ENCODE peak calls at places on chromosomes 7 and 10, in four cellular contexts. K is IMR-90, L is A549, C is HepG2. M is an unnamed sample.

GRCh38 chr7:27774717-27775328 is 34.9 kb downstream of the TAX1BP1 start:
- DNase-seq in L (peak; percentile 55), C (peak; percentile 39), K (peak; percentile 58), M (no peak)

GRCh38 chr10:1240341-1240775 is 184.2 kb downstream of the WDR37 start:
- DNase-seq in C (no peak), L (no peak), K (no peak), M (peak; percentile 70)

GRCh38 chr7:100598425-100598824 is 3.7 kb upstream of the PCOLCE start:
- DNase-seq in C (no peak), K (peak; percentile 12), L (no peak), M (no peak)

GRCh38 chr10:24722676-24723385 is 856 bp downstream of the ARHGAP21 start:
- DNase-seq in K (peak; percentile 40), C (peak; percentile 41), L (peak; percentile 60), M (peak; percentile 72)

GRCh38 chr10:69572159-69573055 is 815 bp downstream of the NEUROG3 start:
- DNase-seq in C (no peak), L (no peak), K (peak; percentile 2), M (no peak)

GRCh38 chr7:139125637-139126036 is 16.1 kb upstream of the ZC3HAV1 start:
- DNase-seq in C (no peak), K (no peak), L (peak; percentile 22), M (no peak)

GRCh38 chr10:119805702-119806230 is 66.9 kb downstream of the MCMBP start:
- DNase-seq in C (no peak), L (no peak), K (no peak), M (no peak)

GRCh38 chr10:36224431-36224985 is 582.4 kb upstream of the FZD8 start:
- DNase-seq in K (peak; percentile 19), C (no peak), L (no peak), M (no peak)

GRCh38 chr10:28077889-28078288 is 79.0 kb upstream of the ODAD2 start:
- DNase-seq in C (no peak), L (no peak), K (peak; percentile 47), M (no peak)

GRCh38 chr10:79081353-79082034 is 12.7 kb downstream of the ZMIZ1 start:
- DNase-seq in C (no peak), K (peak; percentile 96), L (no peak), M (no peak)

GRCh38 chr7:80088705-80089104 is 45.9 kb upstream of the GNAI1 start:
- DNase-seq in K (peak; percentile 31), L (no peak), C (no peak), M (no peak)

GRCh38 chr7:22565315-22565811 is 65.4 kb upstream of the STEAP1B start:
- DNase-seq in K (peak; percentile 74), C (no peak), L (no peak), M (no peak)

GRCh38 chr7:157751951-157752673 is 415.3 kb downstream of the DNAJB6 start:
- DNase-seq in K (no peak), L (no peak), C (no peak), M (no peak)

GRCh38 chr7:157755741-157756140 is 418.9 kb downstream of the DNAJB6 start:
- DNase-seq in C (no peak), K (no peak), L (no peak), M (no peak)

GRCh38 chr7:157754416-157754790 is 417.6 kb downstream of the DNAJB6 start:
- DNase-seq in C (no peak), K (no peak), L (no peak), M (no peak)

GRCh38 chr7:157752832-157753291 is 416.1 kb downstream of the DNAJB6 start:
- DNase-seq in L (no peak), C (no peak), K (no peak), M (no peak)

GRCh38 chr7:157753713-157754415 is 417.1 kb downstream of the DNAJB6 start:
- DNase-seq in K (no peak), C (no peak), L (no peak), M (no peak)
- TF ChIP-seq MAFK in K (no peak), C (no peak), L (no peak), M (no peak)

GRCh38 chr10:47421057-47421952 is 37.2 kb upstream of the ZNF488 start:
- DNase-seq in L (no peak), C (no peak), K (peak; percentile 91), M (no peak)
- TF ChIP-seq MAFK in L (no peak), C (no peak), K (no peak), M (no peak)

DNA sequence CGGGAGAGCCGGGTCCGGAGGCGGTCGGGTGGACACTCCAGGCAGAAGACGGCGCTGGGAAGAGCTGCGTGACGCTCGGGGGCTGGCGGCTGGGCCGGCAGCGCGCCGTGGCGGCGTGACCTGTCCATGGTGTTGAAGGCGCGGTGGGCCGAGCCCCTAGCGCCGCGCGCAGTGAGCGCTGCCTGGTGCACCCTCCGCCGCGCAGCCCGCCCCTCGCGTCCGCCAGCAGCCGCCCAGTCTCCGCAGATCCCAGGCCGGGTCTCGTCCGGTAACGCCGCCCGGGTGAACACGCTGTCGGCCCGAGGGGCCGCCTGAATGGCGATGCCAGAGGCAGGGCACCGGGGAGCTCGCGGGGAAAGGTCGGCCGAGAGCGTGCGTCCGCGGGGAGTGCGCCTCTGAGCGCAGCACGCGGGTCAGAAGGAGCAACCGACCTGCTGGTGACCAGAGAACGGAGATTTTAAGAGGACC is 657 bp upstream of the TMEM178B start:
- DNase-seq in C (peak; percentile 3), K (peak; percentile 44), L (peak; percentile 51), M (no peak)
- TF ChIP-seq MAFK in C (no peak), K (no peak), L (no peak), M (no peak)

GRCh38 chr10:103995134-103995533 is 28.2 kb downstream of the SLK start:
- DNase-seq in K (no peak), L (no peak), C (no peak), M (no peak)
- TF ChIP-seq MAFK in K (no peak), L (no peak), C (no peak), M (no peak)

DNA sequence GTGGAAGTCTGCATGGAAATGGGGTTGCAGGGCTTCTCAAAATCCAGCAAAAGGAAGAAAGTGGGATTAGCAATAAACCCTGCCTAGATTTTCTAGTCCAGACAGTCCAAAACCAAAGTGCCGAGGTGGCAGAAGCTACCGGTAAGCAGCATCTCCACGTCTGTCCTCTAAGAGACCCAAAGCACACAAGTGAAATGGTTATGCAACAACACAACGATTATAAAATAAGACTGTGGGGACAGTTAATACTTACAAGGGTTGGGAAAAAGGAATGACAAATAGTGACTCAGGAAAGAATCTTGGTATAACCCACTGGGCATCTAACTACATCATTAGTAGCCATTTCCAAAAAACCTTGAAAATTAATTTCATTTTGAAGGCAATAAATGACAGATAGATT is 24.7 kb downstream of the CREB3L2 start:
- DNase-seq in K (no peak), L (no peak), C (no peak), M (no peak)
- TF ChIP-seq MAFK in K (peak; percentile 46), L (peak; percentile 59), C (peak; percentile 16), M (no peak)

GRCh38 chr10:125134483-125134848 is 25.9 kb downstream of the CTBP2 start:
- DNase-seq in C (no peak), L (no peak), K (no peak), M (no peak)

GRCh38 chr10:125133706-125134482 is 26.5 kb downstream of the CTBP2 start:
- DNase-seq in L (no peak), K (no peak), C (no peak), M (no peak)

GRCh38 chr10:125136087-125136486 is 24.3 kb downstream of the CTBP2 start:
- DNase-seq in K (no peak), C (no peak), L (no peak), M (no peak)

GRCh38 chr10:125135771-125136035 is 24.7 kb downstream of the CTBP2 start:
- DNase-seq in L (no peak), K (no peak), C (no peak), M (no peak)

GRCh38 chr10:125134916-125135770 is 25.2 kb downstream of the CTBP2 start:
- DNase-seq in K (no peak), L (no peak), C (no peak), M (no peak)
- TF ChIP-seq MAFK in K (no peak), L (no peak), C (no peak), M (no peak)

DNA sequence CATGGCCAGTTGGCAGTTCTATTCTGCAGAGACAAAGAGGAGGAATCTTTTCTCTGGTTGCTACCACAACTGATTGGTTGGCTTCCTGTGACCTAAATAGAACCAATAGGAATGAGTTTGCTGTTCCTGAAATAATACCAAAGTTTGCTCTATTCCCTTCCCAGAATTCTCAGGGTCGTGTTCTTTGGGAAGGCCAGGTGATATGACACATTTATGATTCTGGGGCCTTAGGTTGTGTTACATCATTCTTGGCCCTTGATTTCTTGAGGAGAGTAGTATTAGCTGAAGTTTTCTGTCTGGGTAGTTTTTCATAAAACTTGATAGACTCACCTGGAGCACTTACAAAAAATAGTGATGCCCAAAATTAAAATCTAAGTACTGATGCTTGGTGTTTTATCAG is 171.9 kb downstream of the LRRC4 start:
- DNase-seq in C (no peak), K (no peak), L (no peak), M (no peak)
- TF ChIP-seq MAFK in C (no peak), K (no peak), L (no peak), M (no peak)

GRCh38 chr10:95660283-95660682 is 3.8 kb upstream of the ALDH18A1 start:
- DNase-seq in L (no peak), C (no peak), K (peak; percentile 64), M (no peak)
- TF ChIP-seq MAFK in L (no peak), C (no peak), K (no peak), M (no peak)

GRCh38 chr10:97406064-97406463 is 4.9 kb upstream of the RRP12 start:
- DNase-seq in L (no peak), K (no peak), C (no peak), M (no peak)
- TF ChIP-seq MAFK in L (no peak), K (no peak), C (no peak), M (no peak)

GRCh38 chr7:55224810-55225209 is 140.3 kb upstream of the LANCL2 start:
- DNase-seq in L (no peak), K (no peak), C (no peak), M (no peak)

GRCh38 chr7:55230014-55230413 is 135.1 kb upstream of the LANCL2 start:
- DNase-seq in K (no peak), C (no peak), L (no peak), M (no peak)

GRCh38 chr7:55223023-55223422 is 142.1 kb upstream of the LANCL2 start:
- DNase-seq in K (no peak), C (no peak), L (no peak), M (no peak)

DNA sequence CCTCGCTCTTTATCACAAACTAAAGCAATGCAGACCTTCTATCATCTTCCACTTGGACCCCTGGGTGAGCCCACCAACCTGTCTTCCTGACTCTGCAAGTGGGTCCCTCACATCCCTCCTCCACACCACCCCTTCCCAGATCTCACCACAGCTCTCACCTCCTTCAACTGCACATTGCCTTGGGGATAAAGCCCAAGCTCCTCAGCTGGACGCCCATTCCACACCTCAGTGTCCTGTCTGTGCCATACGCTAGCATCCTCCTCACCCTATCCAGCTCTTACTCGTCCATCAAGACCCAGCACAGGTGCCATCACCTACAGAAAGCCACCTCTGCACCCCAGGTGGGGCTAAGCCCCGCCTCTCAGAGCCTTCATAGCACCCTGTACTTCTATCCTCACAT is 141.0 kb upstream of the LANCL2 start:
- DNase-seq in L (no peak), K (no peak), C (no peak), M (no peak)
- TF ChIP-seq MAFK in L (no peak), K (no peak), C (no peak), M (no peak)

M was measured in H1.